ENCODE peak calls at places on chromosomes 13 and 19, in nine cellular contexts. S, H, Z, K, N, E, R, O and I are unnamed samples.
A peak's percentile ranks its signal among the peaks of the same experiment; 100 is the strongest.

GRCh38 chr13:95641961-95642621 is 2.4 kb downstream of the DZIP1 start:
- DNase-seq in S (peak; percentile 54), H (no peak), Z (peak; percentile 58), K (peak; percentile 54), N (peak; percentile 59), E (peak; percentile 86), R (peak; percentile 87), O (peak; percentile 31), I (no peak)

GRCh38 chr13:101211261-101211660 is 205.0 kb downstream of the NALCN start:
- DNase-seq in S (no peak), H (peak; percentile 8), Z (no peak), K (no peak), N (no peak), E (no peak), R (no peak), O (no peak), I (no peak)

GRCh38 chr13:111051041-111051440 is 64.1 kb upstream of the ARHGEF7 start:
- DNase-seq in S (no peak), H (no peak), Z (no peak), K (no peak), N (no peak), E (no peak), R (no peak), O (no peak), I (no peak)

GRCh38 chr19:719081-719512 is 10.4 kb downstream of the PALM start:
- DNase-seq in S (peak; percentile 66), H (no peak), Z (peak; percentile 88), K (no peak), N (no peak), E (peak; percentile 91), R (peak; percentile 43), O (no peak), I (no peak)

GRCh38 chr13:93881418-93881817 is 598.1 kb downstream of the DCT start:
- DNase-seq in S (no peak), H (no peak), Z (no peak), K (no peak), N (no peak), E (no peak), R (no peak), O (no peak), I (no peak)

GRCh38 chr13:113974304-113975281 is 717 bp upstream of the C13orf46 start:
- DNase-seq in S (no peak), H (no peak), Z (peak; percentile 44), K (no peak), N (no peak), E (peak; percentile 71), R (no peak), O (no peak), I (no peak)

GRCh38 chr19:17862711-17863519 is 3.2 kb downstream of the RPL18A start:
- DNase-seq in S (no peak), H (no peak), Z (no peak), K (no peak), N (no peak), E (no peak), R (no peak), O (no peak), I (no peak)

GRCh38 chr13:25930655-25931054 is 121.2 kb downstream of the SHISA2 start:
- DNase-seq in S (no peak), H (no peak), Z (no peak), K (no peak), N (no peak), E (no peak), R (no peak), O (no peak), I (no peak)

GRCh38 chr19:2536461-2536860 is 60.5 kb downstream of the GADD45B start:
- DNase-seq in S (no peak), H (no peak), Z (peak; percentile 11), K (no peak), N (no peak), E (no peak), R (no peak), O (no peak), I (no peak)

GRCh38 chr13:99975626-99976025 is 4.1 kb upstream of the ZIC5 start:
- DNase-seq in S (no peak), H (no peak), Z (no peak), K (peak; percentile 10), N (no peak), E (peak; percentile 46), R (peak; percentile 61), O (no peak), I (no peak)

GRCh38 chr19:19459707-19460251 is 54.3 kb downstream of the GATAD2A start:
- DNase-seq in S (no peak), H (peak; percentile 25), Z (no peak), K (peak; percentile 41), N (no peak), E (peak; percentile 75), R (no peak), O (peak; percentile 73), I (no peak)

GRCh38 chr13:50617134-50617721 is 226.3 kb downstream of the DLEU7 start:
- DNase-seq in S (no peak), H (peak; percentile 96), Z (no peak), K (no peak), N (no peak), E (no peak), R (no peak), O (peak; percentile 61), I (no peak)

GRCh38 chr13:98495627-98496238 is 81.2 kb downstream of the STK24 start:
- DNase-seq in S (no peak), H (no peak), Z (no peak), K (no peak), N (no peak), E (no peak), R (no peak), O (no peak), I (no peak)

GRCh38 chr19:2302319-2303208 is 5.4 kb downstream of the LINGO3 start:
- DNase-seq in S (peak; percentile 66), H (no peak), Z (peak; percentile 81), K (peak; percentile 47), N (no peak), E (peak; percentile 82), R (peak; percentile 76), O (peak; percentile 35), I (no peak)

GRCh38 chr19:41802770-41803169 is 6.4 kb downstream of the CEACAM3 start:
- DNase-seq in S (no peak), H (no peak), Z (no peak), K (no peak), N (no peak), E (no peak), R (no peak), O (no peak), I (no peak)
- H3K4me3 ChIP-seq in S (no peak overlapping the region), H (no peak overlapping the region), Z (no peak overlapping the region), K (no peak overlapping the region), N (no peak overlapping the region), E (no peak overlapping the region), R (no peak overlapping the region), O (no peak overlapping the region), I (no peak overlapping the region)

GRCh38 chr13:33366469-33367062 is 81.0 kb upstream of the STARD13 start:
- DNase-seq in S (no peak), H (no peak), Z (no peak), K (no peak), N (no peak), E (no peak), R (no peak), O (no peak), I (no peak)
- H3K4me3 ChIP-seq in S (no peak overlapping the region), H (no peak overlapping the region), Z (no peak overlapping the region), K (no peak overlapping the region), N (no peak overlapping the region), E (no peak overlapping the region), R (no peak overlapping the region), O (no peak overlapping the region), I (no peak overlapping the region)

GRCh38 chr19:5129691-5130090 is 160.8 kb downstream of the KDM4B start:
- DNase-seq in S (no peak), H (no peak), Z (no peak), K (no peak), N (no peak), E (no peak), R (no peak), O (no peak), I (no peak)
- H3K4me3 ChIP-seq in S (no peak overlapping the region), H (no peak overlapping the region), Z (no peak overlapping the region), K (no peak overlapping the region), N (no peak overlapping the region), E (no peak overlapping the region), R (no peak overlapping the region), O (no peak overlapping the region), I (no peak overlapping the region)

DNA sequence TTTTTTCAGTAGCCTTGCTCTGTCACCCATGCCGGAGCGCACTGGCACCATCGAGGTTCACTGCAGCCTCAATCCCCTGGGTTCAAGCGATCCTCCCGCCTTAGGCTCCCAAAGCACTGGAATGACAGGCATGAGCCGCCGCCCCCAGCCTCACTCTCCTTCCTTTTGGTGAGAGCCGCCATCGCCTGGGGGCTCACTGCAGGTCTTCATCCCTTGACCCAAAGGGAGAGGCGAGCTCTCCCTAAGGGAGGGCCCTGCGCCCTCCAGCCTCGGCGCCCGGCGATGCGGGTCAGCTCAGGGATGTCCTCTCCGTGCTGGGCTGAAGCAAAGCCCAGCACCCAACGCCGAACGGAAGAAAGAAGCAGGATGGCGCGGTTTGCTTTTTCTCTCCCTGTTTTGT is 23.2 kb upstream of the ZBTB7A start:
- DNase-seq in S (no peak), H (no peak), Z (peak; percentile 46), K (no peak), N (no peak), E (no peak), R (no peak), O (no peak), I (no peak)
- H3K4me3 ChIP-seq in S (peak overlapping the region; percentile 25), H (no peak overlapping the region), Z (no peak overlapping the region), K (peak overlapping the region; percentile 9), N (no peak overlapping the region), E (no peak overlapping the region), R (no peak overlapping the region), O (no peak overlapping the region), I (no peak overlapping the region)

GRCh38 chr13:21833921-21834320 is 163.0 kb downstream of the FGF9 start:
- DNase-seq in S (no peak), H (no peak), Z (no peak), K (no peak), N (no peak), E (no peak), R (no peak), O (no peak), I (no peak)

GRCh38 chr13:21837841-21838551 is 167.1 kb downstream of the FGF9 start:
- DNase-seq in S (no peak), H (no peak), Z (no peak), K (no peak), N (peak; percentile 25), E (no peak), R (peak; percentile 57), O (no peak), I (no peak)

GRCh38 chr13:21834511-21834910 is 163.6 kb downstream of the FGF9 start:
- DNase-seq in S (no peak), H (no peak), Z (no peak), K (no peak), N (peak; percentile 47), E (no peak), R (no peak), O (no peak), I (no peak)

GRCh38 chr13:21831654-21832324 is 160.9 kb downstream of the FGF9 start:
- DNase-seq in S (no peak), H (no peak), Z (no peak), K (no peak), N (no peak), E (no peak), R (no peak), O (no peak), I (no peak)

GRCh38 chr13:21837288-21837687 is 166.4 kb downstream of the FGF9 start:
- DNase-seq in S (no peak), H (no peak), Z (no peak), K (no peak), N (no peak), E (no peak), R (no peak), O (no peak), I (no peak)
- H3K4me3 ChIP-seq in S (no peak overlapping the region), H (no peak overlapping the region), Z (no peak overlapping the region), K (no peak overlapping the region), N (no peak overlapping the region), E (no peak overlapping the region), R (no peak overlapping the region), O (no peak overlapping the region), I (no peak overlapping the region)